ENCODE peak calls at places on chromosome 14, in seven cellular contexts. O is lower lobe of right lung; K is PC-9; D is CD8-positive, alpha-beta T cell; F is astrocyte; P is A673; S is A549. Y is an unnamed sample.

GRCh38 chr14:22532345-22533056 is 56.5 kb downstream of the DAD1 start:
- DNase-seq in O (no peak), K (no peak), D (no peak), F (peak; percentile 80), P (no peak), S (no peak), Y (no peak)

GRCh38 chr14:92144708-92145107 is 22.9 kb downstream of the CPSF2 start:
- DNase-seq in O (no peak), K (no peak), D (no peak), F (peak; percentile 57), P (no peak), S (no peak), Y (no peak)

GRCh38 chr14:55802986-55803431 is 223.0 kb downstream of the KTN1 start:
- DNase-seq in O (no peak), K (peak; percentile 27), D (no peak), F (peak; percentile 30), P (no peak), S (peak; percentile 54), Y (peak; percentile 54)

GRCh38 chr14:23930742-23931141 is 22.8 kb upstream of the DHRS4 start:
- DNase-seq in O (no peak), K (no peak), D (no peak), F (peak; percentile 23), P (no peak), S (no peak), Y (no peak)

GRCh38 chr14:51789631-51790030 is 70.8 kb upstream of the GNG2 start:
- DNase-seq in O (no peak), K (no peak), D (no peak), F (no peak), P (no peak), S (no peak), Y (no peak)

GRCh38 chr14:91372680-91373495 is 44.7 kb downstream of the CCDC88C start:
- DNase-seq in O (no peak), K (no peak), D (no peak), F (no peak), P (no peak), S (no peak), Y (no peak)

GRCh38 chr14:102481371-102481770 is 28.2 kb downstream of the ANKRD9 start:
- DNase-seq in O (no peak), K (no peak), D (no peak), F (no peak), P (no peak), S (no peak), Y (no peak)

GRCh38 chr14:96091149-96091693 is 52.1 kb downstream of the C14orf132 start:
- DNase-seq in O (no peak), K (no peak), D (no peak), F (no peak), P (no peak), S (no peak), Y (no peak)

GRCh38 chr14:35050652-35051051 is 4.6 kb downstream of the FAM177A1 start:
- DNase-seq in O (no peak), K (no peak), D (no peak), F (peak; percentile 62), P (peak; percentile 48), S (peak; percentile 37), Y (no peak)

GRCh38 chr14:50342211-50343080 is 30.3 kb downstream of the DMAC2L start:
- DNase-seq in O (peak; percentile 47), K (peak; percentile 21), D (peak; percentile 5), F (peak; percentile 74), P (peak; percentile 59), S (peak; percentile 21), Y (peak; percentile 93)

GRCh38 chr14:69374235-69374634 is 23.9 kb downstream of the ERH start:
- DNase-seq in O (no peak), K (no peak), D (no peak), F (no peak), P (no peak), S (no peak), Y (no peak)

GRCh38 chr14:89303452-89304435 is 113.3 kb downstream of the FOXN3 start:
- DNase-seq in O (peak; percentile 65), K (no peak), D (no peak), F (peak; percentile 87), P (peak; percentile 81), S (no peak), Y (no peak)

GRCh38 chr14:29558516-29558915 is 369.1 kb downstream of the PRKD1 start:
- DNase-seq in O (no peak), K (no peak), D (no peak), F (peak; percentile 64), P (no peak), S (no peak), Y (no peak)

GRCh38 chr14:23028800-23029199 is 5.9 kb downstream of the PSMB5 start:
- DNase-seq in O (no peak), K (no peak), D (no peak), F (peak; percentile 36), P (no peak), S (no peak), Y (no peak)

GRCh38 chr14:104676694-104677505 is 12.5 kb upstream of the INF2 start:
- DNase-seq in O (no peak), K (no peak), D (no peak), F (no peak), P (no peak), S (no peak), Y (no peak)

GRCh38 chr14:81516941-81517797 is 16.5 kb downstream of the SEL1L start:
- DNase-seq in O (no peak), K (no peak), D (no peak), F (peak; percentile 41), P (no peak), S (peak; percentile 7), Y (peak; percentile 82)

GRCh38 chr14:88879016-88879415 is 54.6 kb downstream of the TTC8 start:
- DNase-seq in O (no peak), K (no peak), D (no peak), F (peak; percentile 85), P (no peak), S (no peak), Y (no peak)

GRCh38 chr14:101726954-101727302 is 34.6 kb upstream of the PPP2R5C start:
- DNase-seq in O (no peak), K (no peak), D (no peak), F (no peak), P (no peak), S (no peak), Y (no peak)

GRCh38 chr14:53953828-53954550 is 2.6 kb downstream of the BMP4 start:
- DNase-seq in O (peak; percentile 59), K (peak; percentile 30), D (no peak), F (peak; percentile 39), P (peak; percentile 27), S (peak; percentile 38), Y (no peak)

GRCh38 chr14:60301685-60302084 is 52.7 kb downstream of the PPM1A start:
- DNase-seq in O (no peak), K (no peak), D (no peak), F (no peak), P (no peak), S (no peak), Y (no peak)

GRCh38 chr14:35855886-35856481 is 29.8 kb downstream of the BRMS1L start:
- DNase-seq in O (no peak), K (no peak), D (no peak), F (peak; percentile 47), P (peak; percentile 22), S (no peak), Y (no peak)

GRCh38 chr14:34569750-34570149 is 30.2 kb upstream of the EAPP start:
- DNase-seq in O (no peak), K (no peak), D (no peak), F (no peak), P (no peak), S (no peak), Y (no peak)

GRCh38 chr14:79855789-79856188 is 355.5 kb downstream of the DIO2 start:
- DNase-seq in O (no peak), K (no peak), D (no peak), F (no peak), P (peak; percentile 65), S (no peak), Y (no peak)

GRCh38 chr14:79862045-79862444 is 349.3 kb downstream of the DIO2 start:
- DNase-seq in O (no peak), K (no peak), D (no peak), F (no peak), P (no peak), S (no peak), Y (no peak)

GRCh38 chr14:79856357-79856756 is 354.9 kb downstream of the DIO2 start:
- DNase-seq in O (no peak), K (no peak), D (no peak), F (peak; percentile 45), P (no peak), S (no peak), Y (no peak)

DNA sequence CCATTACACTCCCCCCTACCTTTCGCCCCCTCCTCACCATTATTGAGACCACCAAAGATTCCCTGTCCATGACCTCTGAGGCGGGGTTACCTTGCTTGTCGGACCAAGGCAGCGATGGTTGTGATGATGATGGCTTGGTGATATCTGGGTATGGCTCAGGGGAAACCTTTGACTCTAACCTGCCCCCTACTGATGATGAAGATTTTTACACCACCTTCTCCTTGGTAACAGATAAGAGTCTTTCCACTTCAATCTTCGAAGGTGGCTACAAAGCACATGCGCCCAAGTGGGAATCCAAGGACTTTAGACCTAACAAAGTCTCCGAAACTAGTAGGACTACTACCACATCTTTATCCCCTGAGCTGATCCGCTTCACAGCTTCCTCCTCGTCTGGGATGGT is 350.2 kb downstream of the DIO2 start:
- DNase-seq in O (no peak), K (no peak), D (no peak), F (no peak), P (peak; percentile 45), S (no peak), Y (no peak)
- H3K4me3 ChIP-seq in O (no peak overlapping the region), K (no peak overlapping the region), D (no peak overlapping the region), F (no peak overlapping the region), P (no peak overlapping the region), S (no peak overlapping the region), Y (no peak overlapping the region)

DNA sequence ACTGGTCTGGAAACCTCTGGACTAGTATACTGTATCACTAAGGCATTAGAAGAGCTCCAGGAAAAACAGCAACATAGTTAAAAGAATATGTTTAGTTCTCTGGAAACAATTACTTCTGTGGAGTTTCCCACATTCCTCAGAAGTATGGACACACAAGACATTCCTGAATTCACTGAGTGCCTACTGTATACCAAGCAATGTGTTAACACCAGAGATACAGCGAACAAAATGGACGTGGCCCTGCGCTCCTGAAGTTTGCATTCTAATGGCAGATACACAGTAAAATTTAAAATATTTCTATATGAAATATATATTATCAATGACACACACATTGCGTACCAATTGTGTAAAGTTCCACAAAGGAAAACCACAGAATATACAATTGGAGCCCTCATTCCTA is 1.1 kb downstream of the ANGEL1 start:
- DNase-seq in O (no peak), K (no peak), D (no peak), F (peak; percentile 38), P (no peak), S (no peak), Y (no peak)
- H3K4me3 ChIP-seq in O (peak overlapping the region; percentile 81), K (peak overlapping the region; percentile 74), D (peak overlapping the region; percentile 73), F (peak overlapping the region; percentile 79), P (peak overlapping the region; percentile 86), S (peak overlapping the region; percentile 70), Y (peak overlapping the region; percentile 85)

DNA sequence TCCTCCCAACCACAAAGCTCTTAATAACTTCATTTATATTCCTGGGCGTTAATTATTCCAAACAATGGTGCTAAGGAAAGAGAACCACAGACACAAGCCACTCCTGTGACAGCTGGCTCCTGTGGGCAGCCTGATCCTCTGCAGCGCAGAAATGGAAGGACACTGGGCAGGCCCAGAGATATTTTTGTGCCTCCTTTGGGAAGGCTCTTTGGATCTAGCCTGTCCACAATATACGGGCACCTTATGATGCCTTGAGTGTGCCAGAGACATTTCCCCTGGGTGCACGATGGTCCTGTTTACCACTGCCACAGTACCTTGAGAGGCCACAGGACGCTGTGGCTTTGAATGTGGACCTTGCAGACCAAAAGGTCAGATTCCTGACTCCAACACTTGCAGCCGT is 2.1 kb downstream of the ASB2 start:
- DNase-seq in O (no peak), K (no peak), D (no peak), F (no peak), P (no peak), S (no peak), Y (no peak)
- H3K4me3 ChIP-seq in O (no peak overlapping the region), K (no peak overlapping the region), D (no peak overlapping the region), F (no peak overlapping the region), P (no peak overlapping the region), S (no peak overlapping the region), Y (no peak overlapping the region)

GRCh38 chr14:99286761-99287160 is 14.8 kb upstream of the BCL11B start:
- DNase-seq in O (no peak), K (no peak), D (no peak), F (no peak), P (no peak), S (no peak), Y (no peak)
- H3K4me3 ChIP-seq in O (no peak overlapping the region), K (no peak overlapping the region), D (no peak overlapping the region), F (no peak overlapping the region), P (no peak overlapping the region), S (no peak overlapping the region), Y (no peak overlapping the region)

Y was measured in LNCaP clone FGC.